ENCODE peak calls at places on chromosomes 11 and 22, in seven cellular contexts. M is testis; E is hippocampal formation; G is stimulated activated naive B cell treated with anti-CD40 and anti-IgM and Interleukin-4, amounts not matched to agents 10 μg/mL and 1 μg/mL and 100 μg/mL, for 72 hours; J is activated naive CD4-positive, alpha-beta T cell treated with anti-CD3 and anti-CD28 coated beads, Interleukin-2, amount 50 U/mL, for 16 hours; T is neural crest cell; F is LoVo. K is an unnamed sample.

GRCh38 chr11:99020324-99021225 is at the start of gene CNTN5:
- DNase-seq in M (peak; percentile 61), E (peak; percentile 20), G (peak; percentile 2), J (peak; percentile 13), T (peak; percentile 52), F (no peak), K (peak; percentile 34)

GRCh38 chr11:68436985-68437926 is 23.3 kb upstream of the PPP6R3 start:
- DNase-seq in M (no peak), E (no peak), G (no peak), J (no peak), T (no peak), F (no peak), K (peak; percentile 66)

GRCh38 chr11:118705111-118705741 is 25.8 kb upstream of the TREH start:
- DNase-seq in M (no peak), E (peak; percentile 69), G (no peak), J (no peak), T (peak; percentile 17), F (no peak), K (no peak)

GRCh38 chr11:19639603-19640002 is 73.0 kb upstream of the NAV2 start:
- DNase-seq in M (no peak), E (no peak), G (no peak), J (no peak), T (no peak), F (no peak), K (no peak)

GRCh38 chr11:34773211-34773610 is 143.0 kb downstream of the APIP start:
- DNase-seq in M (no peak), E (no peak), G (no peak), J (no peak), T (no peak), F (no peak), K (no peak)

GRCh38 chr11:114566273-114566672 is 6.6 kb upstream of the NXPE1 start:
- DNase-seq in M (no peak), E (no peak), G (no peak), J (no peak), T (no peak), F (no peak), K (no peak)

GRCh38 chr11:133778161-133778560 is 67.2 kb downstream of the SPATA19 start:
- DNase-seq in M (no peak), E (no peak), G (no peak), J (no peak), T (no peak), F (no peak), K (no peak)

GRCh38 chr11:17528181-17528691 is 16.0 kb downstream of the USH1C start:
- DNase-seq in M (peak; percentile 67), E (peak; percentile 70), G (peak; percentile 21), J (peak; percentile 54), T (peak; percentile 77), F (no peak), K (peak; percentile 19)

GRCh38 chr11:35526370-35526792 is 965 bp upstream of the PAMR1 start:
- DNase-seq in M (no peak), E (no peak), G (no peak), J (no peak), T (no peak), F (no peak), K (peak; percentile 71)

GRCh38 chr11:77140231-77140959 is 12.3 kb downstream of the MYO7A start:
- DNase-seq in M (peak; percentile 86), E (no peak), G (no peak), J (no peak), T (no peak), F (no peak), K (peak; percentile 38)

GRCh38 chr11:65700377-65700776 is 11.7 kb upstream of the KAT5 start:
- DNase-seq in M (no peak), E (no peak), G (no peak), J (no peak), T (no peak), F (no peak), K (no peak)

GRCh38 chr22:23789638-23790037 is 2.9 kb downstream of the SMARCB1 start:
- DNase-seq in M (no peak), E (peak; percentile 10), G (no peak), J (no peak), T (no peak), F (no peak), K (no peak)

GRCh38 chr22:46110215-46110614 is 40.1 kb upstream of the PPARA start:
- DNase-seq in M (no peak), E (no peak), G (no peak), J (no peak), T (no peak), F (no peak), K (peak; percentile 29)

GRCh38 chr11:66727883-66728759 is 895 bp downstream of the SPTBN2 start:
- DNase-seq in M (no peak), E (no peak), G (no peak), J (no peak), T (peak; percentile 31), F (peak; percentile 28), K (no peak)

GRCh38 chr11:61697093-61697492 is 16.9 kb downstream of the DAGLA start:
- DNase-seq in M (no peak), E (no peak), G (no peak), J (no peak), T (no peak), F (peak; percentile 59), K (no peak)

GRCh38 chr11:77199346-77199745 is 71.3 kb downstream of the MYO7A start:
- DNase-seq in M (no peak), E (no peak), G (no peak), J (peak; percentile 6), T (no peak), F (no peak), K (no peak)

GRCh38 chr22:27990879-27991278 is 71.8 kb upstream of the PITPNB start:
- DNase-seq in M (peak; percentile 67), E (no peak), G (no peak), J (no peak), T (peak; percentile 20), F (peak; percentile 1), K (peak; percentile 7)

GRCh38 chr11:47342854-47343253 is 9.6 kb downstream of the MYBPC3 start:
- DNase-seq in M (no peak), E (no peak), G (no peak), J (no peak), T (no peak), F (no peak), K (no peak)

GRCh38 chr11:27008811-27009535 is 15.1 kb downstream of the FIBIN start:
- DNase-seq in M (no peak), E (no peak), G (no peak), J (no peak), T (no peak), F (no peak), K (no peak)

GRCh38 chr11:3159296-3160190 is 5.6 kb downstream of the OSBPL5 start:
- DNase-seq in M (peak; percentile 66), E (no peak), G (no peak), J (no peak), T (no peak), F (no peak), K (no peak)

K was measured in HCEC 1CT.